ENCODE peak calls at places on chromosome 6, in six cellular contexts. P is SJSA1; R is CD8-positive, alpha-beta memory T cell; D is tibial artery; B is body of pancreas; A is stomach. S is an unnamed sample.

GRCh38 chr6:90793771-90794170 is 206.9 kb upstream of the MAP3K7 start:
- DNase-seq in P (no peak), R (no peak), D (no peak), B (no peak), A (no peak), S (no peak)

GRCh38 chr6:116446399-116446798 is 14.8 kb upstream of the CALHM6 start:
- DNase-seq in P (no peak), R (no peak), D (no peak), B (no peak), A (no peak), S (no peak)

GRCh38 chr6:93282521-93283031 is 136.8 kb downstream of the EPHA7 start:
- DNase-seq in P (peak), R (no peak), D (no peak), B (no peak), A (no peak), S (no peak)

GRCh38 chr6:93789532-93789931 is 370.2 kb upstream of the EPHA7 start:
- DNase-seq in P (no peak), R (no peak), D (no peak), B (no peak), A (no peak), S (no peak)

GRCh38 chr6:139472341-139473038 is 98.0 kb upstream of the CITED2 start:
- DNase-seq in P (no peak), R (no peak), D (no peak), B (peak), A (no peak), S (no peak)

GRCh38 chr6:13678255-13678983 is 33.2 kb downstream of the RANBP9 start:
- DNase-seq in P (no peak), R (no peak), D (no peak), B (no peak), A (no peak), S (no peak)

GRCh38 chr6:35973670-35974222 is 50.7 kb downstream of the SLC26A8 start:
- DNase-seq in P (no peak), R (no peak), D (no peak), B (no peak), A (peak), S (no peak)

GRCh38 chr6:4941782-4942672 is 61.8 kb downstream of the RPP40 start:
- DNase-seq in P (peak), R (no peak), D (no peak), B (peak), A (no peak), S (no peak)

GRCh38 chr6:138428943-138429616 is 25.1 kb downstream of the HEBP2 start:
- DNase-seq in P (no peak), R (peak), D (no peak), B (peak), A (no peak), S (no peak)

GRCh38 chr6:85484941-85485340 is 35.1 kb downstream of the NT5E start:
- DNase-seq in P (no peak), R (no peak), D (no peak), B (no peak), A (no peak), S (no peak)

GRCh38 chr6:2988076-2988425 is 11.6 kb upstream of the NQO2 start:
- DNase-seq in P (no peak), R (no peak), D (no peak), B (no peak), A (no peak), S (no peak)

GRCh38 chr6:80676386-80676785 is 569.9 kb downstream of the BCKDHB start:
- DNase-seq in P (no peak), R (no peak), D (no peak), B (no peak), A (no peak), S (no peak)

GRCh38 chr6:52399511-52400315 is 20.4 kb upstream of the EFHC1 start:
- DNase-seq in P (peak), R (peak), D (no peak), B (peak), A (no peak), S (peak)

GRCh38 chr6:3565291-3565690 is 108.4 kb upstream of the SLC22A23 start:
- DNase-seq in P (no peak), R (no peak), D (no peak), B (no peak), A (no peak), S (no peak)

GRCh38 chr6:72245565-72245964 is 359.2 kb downstream of the RIMS1 start:
- DNase-seq in P (no peak), R (no peak), D (no peak), B (no peak), A (no peak), S (no peak)

GRCh38 chr6:101397199-101397598 is 3.7 kb downstream of the GRIK2 start:
- DNase-seq in P (no peak), R (no peak), D (no peak), B (no peak), A (no peak), S (no peak)

GRCh38 chr6:26030716-26031115 is 56.5 kb upstream of the HFE start:
- DNase-seq in P (no peak), R (no peak), D (no peak), B (no peak), A (no peak), S (no peak)

GRCh38 chr6:154686162-154686561 is 47.1 kb upstream of the SCAF8 start:
- DNase-seq in P (no peak), R (no peak), D (no peak), B (no peak), A (no peak), S (no peak)

GRCh38 chr6:154690857-154691256 is 42.4 kb upstream of the SCAF8 start:
- DNase-seq in P (no peak), R (no peak), D (no peak), B (no peak), A (no peak), S (no peak)

GRCh38 chr6:154683756-154684523 is 49.3 kb upstream of the SCAF8 start:
- DNase-seq in P (no peak), R (no peak), D (no peak), B (no peak), A (no peak), S (no peak)

DNA sequence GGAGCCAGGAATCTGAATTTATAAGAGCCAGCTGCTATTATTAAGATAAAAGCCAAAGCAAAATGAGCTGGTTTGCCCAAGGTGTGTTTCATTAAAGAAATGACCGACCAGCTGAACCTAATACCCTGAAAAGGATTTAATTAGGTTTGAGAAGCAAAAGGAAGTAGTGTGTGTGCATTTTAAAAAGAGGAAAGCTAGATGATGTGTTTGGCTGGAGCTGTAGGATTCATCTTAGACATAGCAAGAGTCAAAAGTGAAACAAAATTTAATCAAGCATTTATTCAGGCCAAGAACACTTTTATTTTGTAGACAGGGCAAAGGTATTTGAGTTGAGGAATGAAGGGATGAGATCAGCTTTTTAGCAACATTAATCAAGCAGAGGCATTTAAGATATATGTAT is 43.6 kb upstream of the SCAF8 start:
- DNase-seq in P (no peak), R (no peak), D (no peak), B (no peak), A (no peak), S (no peak)
- H3K27ac ChIP-seq in P (no peak), R (no peak), D (no peak), B (no peak), A (no peak), S (no peak)

GRCh38 chr6:129183681-129184216 is 300.8 kb downstream of the LAMA2 start:
- DNase-seq in P (no peak), R (no peak), D (no peak), B (no peak), A (no peak), S (no peak)

GRCh38 chr6:129183039-129183438 is 300.1 kb downstream of the LAMA2 start:
- DNase-seq in P (no peak), R (no peak), D (no peak), B (no peak), A (no peak), S (no peak)

GRCh38 chr6:129186988-129187387 is 304.1 kb downstream of the LAMA2 start:
- DNase-seq in P (no peak), R (no peak), D (no peak), B (no peak), A (no peak), S (no peak)

GRCh38 chr6:129184324-129184723 is 301.4 kb downstream of the LAMA2 start:
- DNase-seq in P (no peak), R (no peak), D (no peak), B (no peak), A (no peak), S (no peak)

GRCh38 chr6:129184808-129185366 is 301.9 kb downstream of the LAMA2 start:
- DNase-seq in P (no peak), R (no peak), D (no peak), B (no peak), A (no peak), S (no peak)
- H3K27ac ChIP-seq in P (no peak), R (no peak), D (no peak), B (no peak), A (no peak), S (no peak)

DNA sequence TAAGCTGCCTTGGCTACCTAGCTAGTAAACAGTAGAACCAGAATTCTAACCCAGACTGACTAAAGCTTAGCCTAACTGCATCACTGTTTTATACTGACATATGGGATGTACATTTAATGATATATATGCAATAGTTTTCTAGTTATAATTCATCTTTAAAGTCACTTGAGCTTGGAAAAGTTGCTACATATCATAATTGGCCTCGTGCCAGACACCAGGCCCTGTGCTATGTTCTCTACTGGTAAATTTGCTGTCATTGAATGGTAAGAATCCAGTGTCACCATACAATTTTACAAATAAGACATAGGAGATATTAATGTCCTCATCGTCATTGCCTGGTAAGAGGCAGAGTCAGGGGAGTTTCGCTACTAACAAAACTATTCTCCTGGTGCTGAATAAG is 396.8 kb downstream of the CDKAL1 start:
- DNase-seq in P (no peak), R (no peak), D (no peak), B (no peak), A (no peak), S (no peak)
- H3K27ac ChIP-seq in P (no peak), R (no peak), D (no peak), B (no peak), A (no peak), S (no peak)

GRCh38 chr6:17439243-17439993 is 46.0 kb downstream of the CAP2 start:
- DNase-seq in P (no peak), R (no peak), D (no peak), B (no peak), A (no peak), S (no peak)
- H3K27ac ChIP-seq in P (no peak), R (no peak), D (no peak), B (no peak), A (no peak), S (no peak)

GRCh38 chr6:1040393-1040792 is 271.5 kb upstream of the FOXQ1 start:
- DNase-seq in P (no peak), R (no peak), D (no peak), B (no peak), A (no peak), S (no peak)
- H3K27ac ChIP-seq in P (no peak), R (no peak), D (no peak), B (no peak), A (peak), S (no peak)

GRCh38 chr6:53647437-53648094 is 18.0 kb downstream of the KLHL31 start:
- DNase-seq in P (no peak), R (peak), D (no peak), B (peak), A (no peak), S (no peak)
- H3K27ac ChIP-seq in P (peak), R (peak), D (no peak), B (no peak), A (no peak), S (no peak)

GRCh38 chr6:151689499-151690201 is 117.8 kb upstream of the ESR1 start:
- DNase-seq in P (no peak), R (no peak), D (no peak), B (no peak), A (no peak), S (no peak)

GRCh38 chr6:151690303-151690702 is 117.2 kb upstream of the ESR1 start:
- DNase-seq in P (no peak), R (peak), D (no peak), B (no peak), A (no peak), S (no peak)

GRCh38 chr6:151693366-151693765 is 114.1 kb upstream of the ESR1 start:
- DNase-seq in P (no peak), R (no peak), D (no peak), B (no peak), A (no peak), S (no peak)

GRCh38 chr6:151692216-151692615 is 115.3 kb upstream of the ESR1 start:
- DNase-seq in P (no peak), R (no peak), D (no peak), B (no peak), A (no peak), S (no peak)

DNA sequence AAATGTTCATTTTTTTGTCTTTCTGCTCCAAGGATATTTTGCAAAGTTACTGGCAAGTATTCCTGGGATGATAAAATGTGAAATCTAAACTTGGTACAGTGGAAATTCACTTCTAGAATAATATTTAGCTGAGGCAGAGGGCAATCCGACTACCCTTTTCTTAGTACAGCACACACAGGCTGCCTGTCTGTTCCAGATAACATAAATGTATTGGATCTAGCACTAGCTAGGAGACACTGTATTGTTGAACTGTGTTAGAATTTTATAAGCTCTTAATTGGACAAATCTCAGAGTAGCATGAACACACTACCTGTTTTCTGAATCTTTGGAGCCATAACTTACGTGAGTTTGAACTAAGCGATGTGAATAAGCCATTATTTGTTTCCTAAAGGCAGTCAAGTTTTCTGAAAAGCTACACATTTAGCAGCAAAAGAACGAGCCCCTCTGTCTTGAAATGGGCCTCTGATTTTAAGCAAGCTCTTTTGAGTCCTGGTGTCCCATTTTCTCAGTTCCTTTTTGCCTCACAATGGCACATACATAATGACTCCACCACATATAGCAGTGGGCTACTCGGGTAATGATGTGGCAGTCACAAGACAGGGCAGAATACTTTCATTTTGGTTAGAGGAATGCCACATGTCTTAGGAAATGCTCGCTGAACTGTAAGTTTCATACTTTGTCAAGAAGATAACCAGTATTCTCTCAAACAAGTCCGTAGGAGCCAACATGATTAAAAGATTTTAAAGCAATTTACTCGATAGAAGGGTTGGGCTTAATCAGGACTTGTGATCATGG is 116.5 kb upstream of the ESR1 start:
- DNase-seq in P (no peak), R (peak), D (no peak), B (peak), A (no peak), S (no peak)
- H3K27ac ChIP-seq in P (no peak), R (no peak), D (peak), B (no peak), A (peak), S (no peak)

GRCh38 chr6:170129691-170130171 is 161.1 kb downstream of the DLL1 start:
- DNase-seq in P (no peak), R (no peak), D (peak), B (peak), A (peak), S (peak)
- H3K27ac ChIP-seq in P (no peak), R (no peak), D (no peak), B (no peak), A (no peak), S (no peak)

DNA sequence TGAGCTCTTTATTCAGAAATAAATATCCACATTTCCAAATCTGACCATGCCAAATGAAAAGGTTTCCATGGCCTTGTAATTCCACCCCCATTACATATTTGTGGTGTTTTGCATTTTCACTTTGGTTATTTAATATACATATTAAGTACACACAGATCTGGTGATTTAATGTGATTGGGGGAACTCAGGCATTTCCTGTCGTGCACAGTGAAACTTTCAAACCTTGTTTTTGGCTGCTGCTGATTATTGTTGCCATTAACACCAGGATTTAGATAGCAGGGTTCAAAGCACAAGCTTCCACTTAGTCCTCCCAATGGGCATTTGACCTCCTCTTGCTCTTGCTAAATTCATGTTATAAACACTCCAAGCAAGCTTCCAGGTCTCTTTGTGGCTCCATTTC is 166.5 kb downstream of the SOBP start:
- DNase-seq in P (no peak), R (no peak), D (no peak), B (no peak), A (no peak), S (no peak)
- H3K27ac ChIP-seq in P (no peak), R (no peak), D (no peak), B (no peak), A (no peak), S (no peak)

GRCh38 chr6:157885211-157885788 is 62.3 kb downstream of the SNX9 start:
- DNase-seq in P (no peak), R (peak), D (no peak), B (no peak), A (no peak), S (no peak)

GRCh38 chr6:157887892-157888291 is 64.8 kb downstream of the SNX9 start:
- DNase-seq in P (no peak), R (no peak), D (no peak), B (no peak), A (no peak), S (no peak)

GRCh38 chr6:157881375-157881774 is 58.3 kb downstream of the SNX9 start:
- DNase-seq in P (no peak), R (no peak), D (no peak), B (no peak), A (no peak), S (no peak)

GRCh38 chr6:157885876-157886275 is 62.8 kb downstream of the SNX9 start:
- DNase-seq in P (no peak), R (no peak), D (no peak), B (no peak), A (no peak), S (no peak)

DNA sequence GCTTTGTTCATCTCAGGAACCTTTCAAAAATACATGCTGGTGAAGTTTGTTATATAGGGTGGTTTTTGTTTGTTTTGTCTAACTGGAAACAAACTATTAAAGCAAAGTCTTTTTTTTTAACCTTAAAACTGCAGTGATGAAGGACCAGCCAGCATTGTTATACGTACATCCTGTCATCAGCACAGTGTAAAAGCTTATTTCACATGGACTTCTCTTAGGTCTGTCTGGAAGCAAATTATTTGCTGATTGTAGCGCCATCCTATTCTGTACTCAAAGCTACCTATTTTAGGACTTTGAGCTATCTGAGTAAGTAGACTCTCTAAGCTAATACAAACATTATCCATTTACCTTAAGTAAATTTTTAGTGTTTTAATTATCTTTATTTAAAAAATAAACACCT is 61.7 kb downstream of the SNX9 start:
- DNase-seq in P (no peak), R (no peak), D (no peak), B (no peak), A (no peak), S (no peak)
- H3K27ac ChIP-seq in P (no peak), R (peak), D (no peak), B (no peak), A (no peak), S (no peak)